ENCODE peak calls at places on chromosomes 16 and 17, in five cellular contexts. One of them, this sample, is unnamed.
A peak's percentile ranks its signal among the peaks of the same experiment; 100 is the strongest.

GRCh38 chr17:17001076-17001777 is 29.3 kb upstream of the TNFRSF13B start:
- DNase-seq in bronchial epithelial cell: no peak
- DNase-seq in stimulated activated CD8-positive, alpha-beta memory T cell treated with anti-CD3 and anti-CD28 coated beads, Interleukin-7, amount 100 ng/mL, for 24 hours: no peak
- DNase-seq in Right ventricle myocardium superior: no peak
- DNase-seq in non-pigmented ciliary epithelial cell: no peak
- DNase-seq in this sample: no peak

GRCh38 chr17:36064142-36064541 is at the start of gene CCL18:
- DNase-seq in bronchial epithelial cell: no peak
- DNase-seq in stimulated activated CD8-positive, alpha-beta memory T cell treated with anti-CD3 and anti-CD28 coated beads, Interleukin-7, amount 100 ng/mL, for 24 hours: no peak
- DNase-seq in Right ventricle myocardium superior: no peak
- DNase-seq in non-pigmented ciliary epithelial cell: no peak
- DNase-seq in this sample: no peak

GRCh38 chr16:86382067-86382773 is 128.1 kb upstream of the FOXF1 start:
- DNase-seq in bronchial epithelial cell: no peak
- DNase-seq in stimulated activated CD8-positive, alpha-beta memory T cell treated with anti-CD3 and anti-CD28 coated beads, Interleukin-7, amount 100 ng/mL, for 24 hours: no peak
- DNase-seq in Right ventricle myocardium superior: no peak
- DNase-seq in non-pigmented ciliary epithelial cell: no peak
- DNase-seq in this sample: no peak

GRCh38 chr17:39739020-39739884 is 1.5 kb downstream of the GRB7 start:
- DNase-seq in bronchial epithelial cell: peak; percentile 79
- DNase-seq in stimulated activated CD8-positive, alpha-beta memory T cell treated with anti-CD3 and anti-CD28 coated beads, Interleukin-7, amount 100 ng/mL, for 24 hours: no peak
- DNase-seq in Right ventricle myocardium superior: peak; percentile 35
- DNase-seq in non-pigmented ciliary epithelial cell: no peak
- DNase-seq in this sample: no peak

GRCh38 chr16:53775821-53776431 is 72.0 kb downstream of the FTO start:
- DNase-seq in bronchial epithelial cell: peak; percentile 95
- DNase-seq in stimulated activated CD8-positive, alpha-beta memory T cell treated with anti-CD3 and anti-CD28 coated beads, Interleukin-7, amount 100 ng/mL, for 24 hours: no peak
- DNase-seq in Right ventricle myocardium superior: no peak
- DNase-seq in non-pigmented ciliary epithelial cell: peak; percentile 86
- DNase-seq in this sample: no peak

GRCh38 chr16:69761983-69762842 is at the start of gene WWP2:
- DNase-seq in bronchial epithelial cell: peak; percentile 35
- DNase-seq in stimulated activated CD8-positive, alpha-beta memory T cell treated with anti-CD3 and anti-CD28 coated beads, Interleukin-7, amount 100 ng/mL, for 24 hours: peak; percentile 50
- DNase-seq in Right ventricle myocardium superior: peak; percentile 83
- DNase-seq in non-pigmented ciliary epithelial cell: no peak
- DNase-seq in this sample: peak; percentile 31

GRCh38 chr17:70810609-70811008 is 641.3 kb downstream of the KCNJ2 start:
- DNase-seq in bronchial epithelial cell: no peak
- DNase-seq in stimulated activated CD8-positive, alpha-beta memory T cell treated with anti-CD3 and anti-CD28 coated beads, Interleukin-7, amount 100 ng/mL, for 24 hours: no peak
- DNase-seq in Right ventricle myocardium superior: no peak
- DNase-seq in non-pigmented ciliary epithelial cell: no peak
- DNase-seq in this sample: no peak

GRCh38 chr17:1779571-1780074 is 17.8 kb downstream of the SERPINF1 start:
- DNase-seq in bronchial epithelial cell: peak; percentile 83
- DNase-seq in stimulated activated CD8-positive, alpha-beta memory T cell treated with anti-CD3 and anti-CD28 coated beads, Interleukin-7, amount 100 ng/mL, for 24 hours: no peak
- DNase-seq in Right ventricle myocardium superior: peak; percentile 82
- DNase-seq in non-pigmented ciliary epithelial cell: peak; percentile 85
- DNase-seq in this sample: no peak

GRCh38 chr17:83012161-83012800 is 67.1 kb upstream of the METRNL start:
- DNase-seq in bronchial epithelial cell: no peak
- DNase-seq in stimulated activated CD8-positive, alpha-beta memory T cell treated with anti-CD3 and anti-CD28 coated beads, Interleukin-7, amount 100 ng/mL, for 24 hours: no peak
- DNase-seq in Right ventricle myocardium superior: no peak
- DNase-seq in non-pigmented ciliary epithelial cell: no peak
- DNase-seq in this sample: no peak

GRCh38 chr16:57620316-57621231 is 7.9 kb upstream of the ADGRG1 start:
- DNase-seq in bronchial epithelial cell: peak; percentile 75
- DNase-seq in stimulated activated CD8-positive, alpha-beta memory T cell treated with anti-CD3 and anti-CD28 coated beads, Interleukin-7, amount 100 ng/mL, for 24 hours: no peak
- DNase-seq in Right ventricle myocardium superior: peak; percentile 26
- DNase-seq in non-pigmented ciliary epithelial cell: no peak
- DNase-seq in this sample: no peak

GRCh38 chr17:8382052-8382879 is 727 bp downstream of the RPL26 start:
- DNase-seq in bronchial epithelial cell: peak; percentile 13
- DNase-seq in stimulated activated CD8-positive, alpha-beta memory T cell treated with anti-CD3 and anti-CD28 coated beads, Interleukin-7, amount 100 ng/mL, for 24 hours: no peak
- DNase-seq in Right ventricle myocardium superior: no peak
- DNase-seq in non-pigmented ciliary epithelial cell: no peak
- DNase-seq in this sample: no peak